ENCODE peak calls at places on chromosomes 5 and 9, in six cellular contexts. Y is PC-3; K is brain microvascular endothelial cell; G is colonic mucosa; R is naive thymus-derived CD4-positive, alpha-beta T cell; B is upper lobe of right lung. O is an unnamed sample.

GRCh38 chr9:105401651-105402050 is 46.2 kb upstream of the FSD1L start:
- DNase-seq in R (no peak), B (no peak), G (no peak), K (peak), Y (no peak), O (no peak)

GRCh38 chr5:73215891-73216610 is 43.1 kb downstream of the TMEM174 start:
- DNase-seq in Y (peak), B (peak), G (peak), R (peak), K (peak), O (peak)

GRCh38 chr9:126700296-126700695 is 86.6 kb downstream of the LMX1B start:
- DNase-seq in K (no peak), B (peak), R (no peak), G (no peak), Y (no peak), O (no peak)

GRCh38 chr5:166083183-166083959 is 2208.1 kb upstream of the WWC1 start:
- DNase-seq in G (no peak), Y (no peak), R (no peak), K (no peak), B (no peak), O (no peak)

GRCh38 chr5:52580921-52581320 is 206.8 kb upstream of the ITGA1 start:
- DNase-seq in B (no peak), Y (peak), G (no peak), K (peak), R (no peak), O (no peak)

GRCh38 chr5:132180134-132180745 is 47.4 kb downstream of the P4HA2 start:
- DNase-seq in G (peak), R (no peak), Y (peak), B (no peak), K (peak), O (no peak)

GRCh38 chr5:148760945-148761638 is 65.3 kb upstream of the ADRB2 start:
- DNase-seq in R (no peak), Y (no peak), K (no peak), G (no peak), B (no peak), O (no peak)

GRCh38 chr5:153147891-153148623 is 342.4 kb upstream of the GRIA1 start:
- DNase-seq in Y (peak), G (no peak), R (no peak), K (peak), B (no peak), O (no peak)

GRCh38 chr5:90982576-90982975 is 400.5 kb downstream of the ARRDC3 start:
- DNase-seq in G (no peak), B (no peak), K (peak), R (no peak), Y (no peak), O (no peak)

GRCh38 chr5:90437663-90438062 is 28.1 kb upstream of the CETN3 start:
- DNase-seq in G (no peak), Y (no peak), B (no peak), R (no peak), K (no peak), O (no peak)

GRCh38 chr5:128949847-128950546 is 15.3 kb upstream of the SLC27A6 start:
- DNase-seq in G (no peak), B (no peak), K (no peak), Y (peak), R (no peak), O (no peak)

GRCh38 chr5:119328753-119329602 is 26.8 kb upstream of the TNFAIP8 start:
- DNase-seq in R (no peak), G (no peak), B (no peak), Y (no peak), K (peak), O (no peak)

GRCh38 chr5:1750469-1750868 is 49.2 kb downstream of the MRPL36 start:
- DNase-seq in B (peak), R (no peak), Y (no peak), G (no peak), K (no peak), O (no peak)

GRCh38 chr9:114288233-114289051 is 34.5 kb upstream of the ORM1 start:
- DNase-seq in B (peak), R (no peak), Y (peak), G (no peak), K (peak), O (no peak)

GRCh38 chr5:32233696-32234447 is 59.8 kb upstream of the GOLPH3 start:
- DNase-seq in G (peak), K (peak), B (no peak), Y (peak), R (no peak), O (no peak)

GRCh38 chr5:136205061-136205702 is 12.2 kb upstream of the SMIM32 start:
- DNase-seq in R (no peak), G (no peak), Y (no peak), B (peak), K (no peak), O (no peak)

GRCh38 chr5:2888520-2889060 is 137.1 kb upstream of the IRX2 start:
- DNase-seq in G (no peak), K (no peak), Y (no peak), B (peak), R (no peak), O (no peak)

GRCh38 chr5:33936381-33937016 is at the start of gene RXFP3:
- DNase-seq in K (peak), G (no peak), R (no peak), B (no peak), Y (no peak), O (no peak)

GRCh38 chr9:117435630-117436261 is 20.9 kb upstream of the ASTN2 start:
- DNase-seq in R (no peak), Y (no peak), G (no peak), B (no peak), K (no peak), O (no peak)

GRCh38 chr5:141488591-141489478 is at the start of gene PCDHGC5:
- DNase-seq in R (no peak), K (peak), G (no peak), Y (peak), B (no peak), O (no peak)

GRCh38 chr5:135196483-135196882 is 162.5 kb upstream of the PITX1 start:
- DNase-seq in K (no peak), B (no peak), G (no peak), Y (no peak), R (no peak), O (no peak)

GRCh38 chr9:120358877-120359276 is 221.1 kb downstream of the CDK5RAP2 start:
- DNase-seq in B (no peak), K (no peak), R (no peak), Y (no peak), G (no peak), O (no peak)

GRCh38 chr9:92180669-92181181 is 65.5 kb upstream of the SPTLC1 start:
- DNase-seq in B (no peak), K (peak), Y (peak), G (no peak), R (no peak), O (no peak)

GRCh38 chr5:19616821-19617220 is 371.2 kb downstream of the CDH18 start:
- DNase-seq in G (no peak), R (no peak), K (no peak), B (no peak), Y (no peak), O (no peak)

GRCh38 chr5:174589011-174589410 is 135.4 kb upstream of the MSX2 start:
- DNase-seq in G (no peak), B (no peak), K (no peak), R (no peak), Y (no peak), O (no peak)

GRCh38 chr5:174589599-174589998 is 134.8 kb upstream of the MSX2 start:
- DNase-seq in R (no peak), Y (no peak), B (no peak), K (no peak), G (no peak), O (no peak)

GRCh38 chr5:174581483-174581882 is 142.9 kb upstream of the MSX2 start:
- DNase-seq in Y (peak), R (no peak), B (no peak), G (no peak), K (no peak), O (no peak)

GRCh38 chr5:174583071-174583470 is 141.3 kb upstream of the MSX2 start:
- DNase-seq in G (no peak), K (no peak), B (no peak), Y (no peak), R (no peak), O (no peak)

DNA sequence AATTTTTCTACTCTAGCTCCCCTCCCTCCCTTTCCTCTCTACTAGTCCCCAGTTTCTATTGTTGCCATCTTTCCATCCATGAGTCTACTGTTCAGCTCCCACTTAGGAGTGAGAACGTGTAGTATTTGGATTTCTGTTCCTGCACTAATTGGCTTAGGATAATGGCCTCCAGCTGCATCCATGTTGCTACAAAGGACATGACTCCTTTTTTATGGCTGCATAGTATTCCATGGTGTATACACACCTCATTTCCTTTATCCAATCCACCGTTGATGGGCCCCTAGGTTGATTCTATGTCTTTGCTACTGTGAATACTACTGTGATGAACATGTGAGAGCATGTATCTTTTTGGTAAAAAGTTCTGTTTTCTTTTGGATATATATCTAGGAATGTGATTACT is 138.9 kb upstream of the MSX2 start:
- DNase-seq in K (no peak), G (no peak), R (no peak), B (no peak), Y (no peak), O (no peak)
- H3K27ac ChIP-seq in K (no peak), G (no peak), R (no peak), B (no peak), Y (no peak), O (no peak)

GRCh38 chr5:147036691-147037245 is 158.2 kb upstream of the PPP2R2B start:
- DNase-seq in G (no peak), R (no peak), K (no peak), B (no peak), Y (no peak), O (no peak)
- H3K27ac ChIP-seq in G (no peak), R (no peak), K (no peak), B (no peak), Y (peak), O (no peak)

GRCh38 chr5:173885054-173885443 is 3.1 kb upstream of the CPEB4 start:
- DNase-seq in B (no peak), Y (no peak), R (no peak), G (no peak), K (no peak), O (no peak)
- H3K27ac ChIP-seq in B (peak), Y (no peak), R (no peak), G (peak), K (no peak), O (no peak)

DNA sequence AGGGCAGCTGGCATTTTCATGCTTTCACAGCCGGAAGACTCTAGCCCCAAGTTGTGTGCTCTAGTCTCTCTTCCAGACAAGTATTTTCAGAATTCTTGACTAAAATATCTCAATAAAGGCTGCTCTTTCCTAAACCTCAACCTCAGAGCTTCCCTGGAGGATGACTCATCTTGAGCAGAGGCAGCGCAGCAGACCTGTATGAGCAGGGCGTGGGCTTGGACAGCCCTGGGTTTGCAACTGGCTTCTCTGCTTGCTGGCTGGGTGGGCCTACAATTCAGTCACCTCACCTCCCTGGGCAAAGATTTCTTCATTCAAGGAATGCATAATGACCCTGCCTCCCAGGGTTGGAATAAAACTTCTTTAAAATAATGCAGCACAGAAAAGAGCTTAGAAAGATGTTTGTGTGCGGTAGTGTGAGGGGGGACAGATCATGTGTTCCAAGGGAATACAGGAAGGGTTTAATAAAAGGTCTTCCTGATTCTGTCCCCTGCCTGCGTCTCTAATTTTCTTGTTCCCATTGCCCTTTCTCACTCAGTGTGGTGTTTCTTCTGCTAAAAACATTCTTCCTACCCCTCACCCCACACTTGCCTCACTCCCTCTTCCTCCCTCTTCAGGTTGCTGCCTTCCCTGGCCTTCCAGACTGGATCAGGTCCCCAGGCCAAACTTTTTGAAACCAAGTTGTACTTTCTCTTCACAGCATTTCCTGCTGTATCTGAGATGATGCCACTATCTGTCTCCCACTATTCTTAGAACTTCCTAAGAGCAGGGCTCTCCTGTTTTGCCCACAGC is 39.4 kb upstream of the MAP1B start:
- DNase-seq in K (peak), Y (peak), B (no peak), R (no peak), G (no peak), O (no peak)
- H3K27ac ChIP-seq in K (peak), Y (no peak), B (no peak), R (no peak), G (no peak), O (no peak)

GRCh38 chr5:144191998-144192397 is 21.3 kb downstream of the KCTD16 start:
- DNase-seq in B (no peak), K (peak), Y (peak), R (no peak), G (no peak), O (no peak)

GRCh38 chr5:144191461-144191860 is 20.8 kb downstream of the KCTD16 start:
- DNase-seq in K (no peak), G (no peak), Y (no peak), B (no peak), R (no peak), O (no peak)

GRCh38 chr5:144196612-144197011 is 25.9 kb downstream of the KCTD16 start:
- DNase-seq in Y (no peak), G (no peak), B (no peak), K (no peak), R (no peak), O (no peak)

GRCh38 chr5:144195443-144195842 is 24.8 kb downstream of the KCTD16 start:
- DNase-seq in B (no peak), K (no peak), R (no peak), G (no peak), Y (no peak), O (no peak)

DNA sequence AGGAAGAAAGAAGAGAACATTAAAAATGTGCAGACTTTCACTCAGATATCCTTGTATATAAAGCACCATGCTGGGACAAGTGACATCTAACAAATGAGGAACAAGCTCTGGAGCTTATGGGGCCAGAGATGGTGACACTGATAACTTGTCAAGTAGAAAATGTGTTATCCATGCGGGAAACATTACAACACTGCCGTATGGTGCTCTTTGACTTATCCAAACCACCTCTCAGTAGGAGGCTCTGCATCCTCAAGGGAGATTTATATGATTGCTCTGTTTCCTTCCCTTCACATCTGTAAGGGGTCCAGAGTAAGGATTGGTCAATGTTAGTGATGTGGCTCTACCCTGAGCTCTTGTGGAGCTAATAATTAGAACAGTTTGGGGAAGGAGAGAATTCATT is 23.5 kb downstream of the KCTD16 start:
- DNase-seq in Y (no peak), B (no peak), R (no peak), G (no peak), K (no peak), O (no peak)
- H3K27ac ChIP-seq in Y (no peak), B (no peak), R (no peak), G (no peak), K (no peak), O (no peak)

GRCh38 chr9:124263158-124263557 is 5.4 kb downstream of the NEK6 start:
- DNase-seq in R (no peak), B (no peak), Y (no peak), G (no peak), K (no peak), O (no peak)
- H3K27ac ChIP-seq in R (no peak), B (peak), Y (no peak), G (peak), K (no peak), O (no peak)